ENCODE peak calls at places on chromosome 6, in ten cellular contexts. T is fibroblast of lung, G is PC-3, K is BE2C, R is brain microvascular endothelial cell, Z is LNCaP clone FGC, D is lower leg skin, L is choroid plexus epithelial cell, F is AG10803, I is AG09309. V is an unnamed sample.

GRCh38 chr6:32148722-32149576 is 2.8 kb downstream of the PRRT1 start:
- DNase-seq in T (peak; percentile 25), G (no peak), K (peak; percentile 45), R (peak; percentile 33), Z (no peak), D (peak; percentile 94), L (peak; percentile 78), F (no peak), I (no peak), V (no peak)

GRCh38 chr6:149064026-149065017 is 253.2 kb upstream of the TAB2 start:
- DNase-seq in T (peak; percentile 51), G (no peak), K (no peak), R (no peak), Z (no peak), D (no peak), L (no peak), F (peak; percentile 5), I (no peak), V (no peak)

GRCh38 chr6:44435500-44435899 is 48.0 kb downstream of the CDC5L start:
- DNase-seq in T (no peak), G (no peak), K (no peak), R (no peak), Z (no peak), D (no peak), L (no peak), F (no peak), I (no peak), V (no peak)

GRCh38 chr6:107318100-107318736 is 141.1 kb downstream of the PDSS2 start:
- DNase-seq in T (peak; percentile 49), G (peak; percentile 53), K (peak; percentile 73), R (peak; percentile 67), Z (peak; percentile 44), D (no peak), L (peak; percentile 80), F (peak; percentile 55), I (no peak), V (no peak)

GRCh38 chr6:69866351-69867074 is at the start of gene COL19A1:
- DNase-seq in T (peak; percentile 1), G (peak; percentile 1), K (peak; percentile 58), R (no peak), Z (no peak), D (no peak), L (peak; percentile 10), F (no peak), I (no peak), V (no peak)

GRCh38 chr6:166971271-166971670 is 14.9 kb upstream of the RNASET2 start:
- DNase-seq in T (no peak), G (no peak), K (no peak), R (no peak), Z (no peak), D (peak; percentile 43), L (no peak), F (no peak), I (no peak), V (no peak)

GRCh38 chr6:130018292-130018829 is at the start of gene L3MBTL3:
- DNase-seq in T (peak; percentile 82), G (peak; percentile 74), K (peak; percentile 87), R (peak; percentile 84), Z (peak; percentile 33), D (peak; percentile 97), L (peak; percentile 90), F (peak; percentile 82), I (peak; percentile 29), V (no peak)

GRCh38 chr6:110878751-110879539 is 4.4 kb downstream of the AMD1 start:
- DNase-seq in T (no peak), G (peak; percentile 32), K (peak; percentile 44), R (peak; percentile 32), Z (no peak), D (no peak), L (peak; percentile 67), F (peak; percentile 48), I (no peak), V (no peak)

GRCh38 chr6:134866563-134866962 is 83.3 kb downstream of the ALDH8A1 start:
- DNase-seq in T (no peak), G (no peak), K (no peak), R (no peak), Z (no peak), D (no peak), L (no peak), F (no peak), I (no peak), V (no peak)

GRCh38 chr6:119818876-119819275 is 469.3 kb upstream of the MAN1A1 start:
- DNase-seq in T (no peak), G (peak; percentile 56), K (no peak), R (no peak), Z (no peak), D (no peak), L (no peak), F (no peak), I (no peak), V (no peak)

GRCh38 chr6:130303436-130303835 is 62.4 kb upstream of the TMEM200A start:
- DNase-seq in T (peak; percentile 71), G (no peak), K (no peak), R (no peak), Z (no peak), D (no peak), L (peak; percentile 13), F (peak; percentile 82), I (no peak), V (no peak)

GRCh38 chr6:143060806-143061596 is at the start of gene AIG1:
- DNase-seq in T (no peak), G (no peak), K (peak; percentile 66), R (peak; percentile 33), Z (no peak), D (peak; percentile 93), L (no peak), F (no peak), I (no peak), V (no peak)

GRCh38 chr6:165365371-165365770 is 56.0 kb upstream of the C6orf118 start:
- DNase-seq in T (no peak), G (no peak), K (no peak), R (no peak), Z (no peak), D (no peak), L (no peak), F (no peak), I (no peak), V (no peak)

GRCh38 chr6:170236131-170236851 is 54.6 kb downstream of the DLL1 start:
- DNase-seq in T (no peak), G (no peak), K (no peak), R (no peak), Z (no peak), D (peak; percentile 70), L (no peak), F (no peak), I (no peak), V (no peak)

GRCh38 chr6:21479140-21479539 is 114.4 kb upstream of the SOX4 start:
- DNase-seq in T (peak; percentile 57), G (peak; percentile 32), K (peak; percentile 58), R (peak; percentile 34), Z (peak; percentile 71), D (no peak), L (peak; percentile 77), F (peak; percentile 1), I (no peak), V (no peak)
- H3K4me3 ChIP-seq in T (peak overlapping the region; percentile 47), G (peak overlapping the region; percentile 47), K (peak overlapping the region; percentile 46), R (peak overlapping the region; percentile 2), Z (peak overlapping the region; percentile 15), D (no peak overlapping the region), L (peak overlapping the region; percentile 47), F (no peak overlapping the region), I (peak overlapping the region; percentile 14), V (no peak overlapping the region)

DNA sequence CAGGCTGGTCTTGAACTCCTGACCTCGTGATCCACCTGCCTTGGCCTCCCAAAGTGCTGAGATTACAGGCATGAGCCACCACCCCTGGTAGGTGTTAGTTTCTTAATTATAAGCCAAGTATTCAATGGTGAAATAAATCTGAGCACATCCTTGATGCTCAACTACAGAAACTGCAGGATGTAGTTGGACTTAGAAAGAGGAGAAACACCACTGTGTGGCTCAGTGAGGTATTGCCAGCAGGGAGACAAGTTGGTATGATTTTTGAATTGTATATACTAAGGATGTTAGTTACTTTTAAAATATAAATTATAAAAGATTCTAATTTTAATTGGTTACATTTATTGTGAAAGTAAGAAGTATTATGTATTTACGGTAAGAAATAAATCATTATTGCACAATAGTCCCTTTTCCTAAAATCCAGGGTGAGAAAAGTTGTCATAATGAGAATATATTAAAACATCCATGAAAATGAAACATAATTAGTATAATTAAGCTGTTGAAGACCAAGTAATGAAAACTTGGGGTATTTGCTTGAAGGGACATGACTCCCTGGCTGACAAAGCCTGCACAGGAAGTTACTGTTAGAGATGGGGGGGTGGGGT is 17.6 kb downstream of the SLC18B1 start:
- DNase-seq in T (peak; percentile 16), G (peak; percentile 18), K (no peak), R (no peak), Z (no peak), D (no peak), L (peak; percentile 79), F (peak; percentile 43), I (peak; percentile 17), V (peak; percentile 5)
- TF ChIP-seq CTCF in T (peak; percentile 66), G (peak; percentile 33), K (peak; percentile 33), R (peak; percentile 59), Z (peak; percentile 51), D (no peak), L (peak; percentile 75), F (peak; percentile 66), I (peak; percentile 52), V (peak; percentile 32)

GRCh38 chr6:80173411-80173810 is 66.9 kb downstream of the BCKDHB start:
- DNase-seq in T (no peak), G (no peak), K (no peak), R (no peak), Z (no peak), D (no peak), L (no peak), F (no peak), I (no peak), V (no peak)
- H3K4me3 ChIP-seq in T (no peak overlapping the region), G (no peak overlapping the region), K (no peak overlapping the region), R (no peak overlapping the region), Z (no peak overlapping the region), D (no peak overlapping the region), L (no peak overlapping the region), F (no peak overlapping the region), I (no peak overlapping the region), V (no peak overlapping the region)

GRCh38 chr6:43173496-43174262 is 2.6 kb downstream of the SRF start:
- DNase-seq in T (peak; percentile 30), G (no peak), K (no peak), R (no peak), Z (no peak), D (no peak), L (no peak), F (no peak), I (no peak), V (no peak)

GRCh38 chr6:43172127-43173007 is 1.3 kb downstream of the SRF start:
- DNase-seq in T (peak; percentile 36), G (peak; percentile 36), K (peak; percentile 53), R (peak; percentile 10), Z (no peak), D (peak; percentile 92), L (peak; percentile 38), F (no peak), I (no peak), V (no peak)

GRCh38 chr6:43176423-43176786 is 5.3 kb downstream of the SRF start:
- DNase-seq in T (no peak), G (no peak), K (no peak), R (no peak), Z (no peak), D (no peak), L (no peak), F (no peak), I (no peak), V (no peak)

GRCh38 chr6:43175676-43176422 is 4.8 kb downstream of the SRF start:
- DNase-seq in T (no peak), G (no peak), K (no peak), R (no peak), Z (no peak), D (no peak), L (no peak), F (peak; percentile 35), I (no peak), V (no peak)

GRCh38 chr6:43174263-43175112 is 3.4 kb downstream of the SRF start:
- DNase-seq in T (peak; percentile 99), G (peak; percentile 98), K (peak; percentile 97), R (peak; percentile 99), Z (peak; percentile 95), D (peak; percentile 99), L (peak; percentile 100), F (peak; percentile 99), I (peak; percentile 96), V (peak; percentile 96)
- TF ChIP-seq CTCF in T (no peak), G (no peak), K (peak; percentile 26), R (peak; percentile 32), Z (no peak), D (no peak), L (peak; percentile 22), F (peak; percentile 5), I (peak; percentile 26), V (peak; percentile 12)